ENCODE peak calls at places on chromosomes 4 and X, in ten cellular contexts. K is stomach, B is MM.1S, I is tibial artery, E is sigmoid colon, N is H1, X is IMR-90, A is astrocyte of the spinal cord, H is fibroblast of the aortic adventitia, Q is cardiac muscle cell. R is an unnamed sample.

GRCh38 chr4:156800463-156800862 is 171.1 kb downstream of the PDGFC start:
- DNase-seq in K (no peak), I (no peak), A (no peak), N (no peak), Q (no peak), X (no peak), E (no peak), B (no peak), H (no peak), R (no peak)

GRCh38 chrX:13309631-13310030 is 10.2 kb downstream of the ATXN3L start:
- DNase-seq in I (no peak), H (no peak), K (no peak), Q (no peak), E (no peak), N (no peak), B (no peak), X (no peak), A (no peak), R (no peak)

GRCh38 chr4:3045500-3045850 is 28.9 kb downstream of the HTT-AS start:
- DNase-seq in Q (peak), A (peak), I (peak), B (no peak), K (peak), X (peak), H (peak), N (no peak), E (peak), R (no peak)

GRCh38 chrX:30283456-30284200 is 25.6 kb downstream of the NR0B1 start:
- DNase-seq in Q (peak), N (no peak), X (peak), I (no peak), H (peak), B (no peak), E (no peak), K (no peak), A (peak), R (peak)

GRCh38 chrX:31038585-31039326 is 33.1 kb downstream of the FTHL17 start:
- DNase-seq in E (no peak), H (peak), K (peak), A (peak), X (peak), Q (peak), B (peak), I (peak), N (peak), R (peak)

GRCh38 chrX:47247206-47247998 is 14.6 kb downstream of the USP11 start:
- DNase-seq in N (no peak), A (peak), Q (no peak), B (no peak), X (peak), H (no peak), E (peak), I (no peak), K (no peak), R (no peak)

GRCh38 chr4:105598787-105599186 is 46.4 kb downstream of the ARHGEF38 start:
- DNase-seq in B (no peak), E (no peak), A (no peak), Q (no peak), X (no peak), H (no peak), K (no peak), I (no peak), N (no peak), R (no peak)

GRCh38 chrX:2693123-2693438 is 2.0 kb downstream of the CD99 start:
- DNase-seq in E (no peak), K (no peak), B (no peak), H (no peak), X (no peak), I (no peak), A (no peak), N (no peak), Q (no peak), R (no peak)

GRCh38 chrX:146278381-146278780 is 460.8 kb downstream of the SLITRK2 start:
- DNase-seq in Q (no peak), X (no peak), A (no peak), K (no peak), H (no peak), E (no peak), N (no peak), B (peak), I (no peak), R (no peak)

GRCh38 chr4:117491531-117491930 is 406.2 kb upstream of the TRAM1L1 start:
- DNase-seq in X (no peak), B (no peak), A (no peak), N (no peak), K (no peak), E (no peak), Q (no peak), I (no peak), H (no peak), R (no peak)

GRCh38 chr4:169540774-169541173 is 71.6 kb downstream of the NEK1 start:
- DNase-seq in H (peak), N (no peak), A (no peak), E (no peak), B (no peak), I (no peak), K (no peak), Q (peak), X (peak), R (no peak)

GRCh38 chr4:127809173-127809800 is 27.2 kb downstream of the HSPA4L start:
- DNase-seq in B (no peak), X (peak), I (no peak), A (peak), H (peak), N (no peak), E (no peak), K (no peak), Q (peak), R (no peak)

GRCh38 chr4:184102488-184102887 is 115.2 kb downstream of the ENPP6 start:
- DNase-seq in K (no peak), B (no peak), X (no peak), H (no peak), E (no peak), A (no peak), I (no peak), N (no peak), Q (no peak), R (no peak)

GRCh38 chr4:45971108-45971507 is 152.7 kb downstream of the GABRG1 start:
- DNase-seq in A (no peak), K (no peak), X (no peak), E (no peak), I (no peak), Q (no peak), N (no peak), B (no peak), H (no peak), R (no peak)

GRCh38 chrX:8030361-8030760 is 103.1 kb upstream of the PNPLA4 start:
- DNase-seq in I (no peak), H (no peak), N (no peak), E (no peak), K (no peak), B (no peak), A (no peak), Q (no peak), X (no peak), R (no peak)

GRCh38 chr4:186012071-186012470 is 56.9 kb upstream of the TLR3 start:
- DNase-seq in A (no peak), X (no peak), K (no peak), B (no peak), Q (no peak), N (peak), I (no peak), H (no peak), E (no peak), R (no peak)

GRCh38 chrX:29746326-29746725 is 469.0 kb upstream of the MAGEB2 start:
- DNase-seq in K (no peak), E (no peak), B (no peak), Q (peak), I (no peak), A (peak), X (peak), H (peak), N (no peak), R (no peak)

GRCh38 chr4:3753711-3754412 is 12.3 kb upstream of the ADRA2C start:
- DNase-seq in X (no peak), E (no peak), Q (no peak), A (no peak), B (no peak), I (no peak), K (no peak), N (no peak), H (no peak), R (no peak)

GRCh38 chr4:139229534-139230039 is 50.4 kb downstream of the MGARP start:
- DNase-seq in I (no peak), K (no peak), Q (peak), H (peak), N (no peak), B (peak), A (peak), X (peak), E (no peak), R (no peak)

GRCh38 chr4:24794916-24795665 is at the start of gene SOD3:
- DNase-seq in E (peak), B (no peak), I (peak), N (peak), Q (peak), X (peak), H (peak), A (peak), K (peak), R (no peak)

GRCh38 chr4:90951037-90951436 is 823.8 kb downstream of the CCSER1 start:
- DNase-seq in N (no peak), A (peak), H (no peak), E (no peak), B (no peak), I (no peak), X (peak), Q (peak), K (no peak), R (no peak)

GRCh38 chr4:125736057-125736456 is 421.3 kb downstream of the FAT4 start:
- DNase-seq in K (no peak), B (no peak), X (peak), H (peak), E (no peak), A (peak), N (no peak), Q (peak), I (no peak), R (no peak)

GRCh38 chr4:15396157-15396800 is 31.6 kb upstream of the C1QTNF7 start:
- DNase-seq in I (no peak), H (peak), B (peak), N (peak), X (peak), A (peak), E (no peak), K (peak), Q (peak), R (no peak)

GRCh38 chrX:109740076-109740809 is 7.2 kb upstream of the ACSL4 start:
- DNase-seq in E (no peak), H (no peak), A (no peak), N (no peak), X (peak), Q (peak), I (no peak), B (no peak), K (no peak), R (no peak)

GRCh38 chr4:167897116-167897515 is 195.2 kb upstream of the ANXA10 start:
- DNase-seq in Q (peak), H (peak), I (no peak), B (no peak), E (no peak), N (no peak), A (no peak), K (no peak), X (peak), R (peak)

GRCh38 chr4:77199701-77200100 is 42.7 kb downstream of the CCNG2 start:
- DNase-seq in N (no peak), X (no peak), I (no peak), E (no peak), H (no peak), B (no peak), Q (no peak), A (no peak), K (no peak), R (no peak)

GRCh38 chr4:29009908-29010307 is 1710.3 kb upstream of the PCDH7 start:
- DNase-seq in X (no peak), I (no peak), K (no peak), Q (no peak), N (no peak), E (no peak), A (no peak), H (no peak), B (no peak), R (no peak)

GRCh38 chr4:145805490-145805889 is 125.5 kb downstream of the C4orf51 start:
- DNase-seq in E (no peak), X (peak), A (peak), K (no peak), N (no peak), B (no peak), H (no peak), I (no peak), Q (peak), R (no peak)

GRCh38 chrX:8364369-8365141 is 100.1 kb upstream of the VCX3B start:
- DNase-seq in E (no peak), A (no peak), Q (peak), B (peak), H (no peak), I (no peak), X (no peak), K (peak), N (peak), R (no peak)

GRCh38 chr4:148364525-148364924 is 77.7 kb downstream of the NR3C2 start:
- DNase-seq in N (no peak), Q (no peak), A (no peak), K (no peak), E (no peak), B (no peak), X (no peak), I (no peak), H (no peak), R (no peak)

GRCh38 chr4:2304321-2304876 is 42.5 kb upstream of the MXD4 start:
- DNase-seq in X (no peak), Q (no peak), I (no peak), N (no peak), B (no peak), E (no peak), H (no peak), A (no peak), K (peak), R (no peak)

GRCh38 chrX:124518888-124519287 is 172.5 kb downstream of the SH2D1A start:
- DNase-seq in I (no peak), K (no peak), X (peak), E (no peak), A (peak), H (no peak), B (no peak), N (no peak), Q (no peak), R (no peak)

GRCh38 chrX:148049441-148049840 is 68.3 kb downstream of the FMR1NB start:
- DNase-seq in B (peak), I (no peak), K (no peak), X (peak), H (peak), A (peak), Q (peak), E (no peak), N (no peak), R (no peak)

GRCh38 chr4:174435981-174436776 is 86.1 kb downstream of the HPGD start:
- DNase-seq in H (no peak), K (no peak), E (no peak), I (no peak), B (no peak), Q (no peak), X (no peak), A (no peak), N (no peak), R (no peak)

GRCh38 chr4:104491396-104491821 is 3.3 kb downstream of the CXXC4 start:
- DNase-seq in Q (peak), E (peak), K (peak), B (no peak), I (no peak), A (peak), H (no peak), X (no peak), N (peak), R (no peak)

DNA sequence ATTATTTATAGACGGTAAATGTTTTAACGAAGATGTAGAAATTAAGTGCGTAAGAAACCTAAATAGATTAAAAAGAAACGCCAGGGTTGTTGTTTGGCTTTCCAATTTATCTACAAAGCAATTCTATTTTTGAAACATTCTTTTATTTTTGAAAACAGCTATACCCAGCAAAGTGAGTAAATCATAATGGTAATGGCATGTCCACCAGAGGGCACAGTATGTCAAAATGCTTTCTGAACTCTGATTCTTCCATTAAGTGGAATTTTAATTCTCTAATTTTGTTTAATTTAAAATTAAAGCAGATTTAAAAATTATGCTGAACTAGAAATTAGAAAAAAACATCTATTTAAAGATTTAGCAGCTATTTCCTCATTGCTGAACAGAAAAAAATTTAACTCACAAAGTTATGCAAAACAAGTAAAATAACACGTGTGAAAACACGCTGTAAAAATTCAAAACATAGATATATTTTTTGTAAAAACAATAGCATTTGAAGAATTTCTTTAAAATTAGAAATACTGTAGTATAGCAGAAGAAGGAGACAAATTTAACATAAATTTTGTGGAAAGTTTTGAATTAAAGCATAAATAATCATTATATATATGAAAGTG is 26.5 kb downstream of the RASSF6 start:
- DNase-seq in I (no peak), X (peak), E (no peak), K (no peak), H (peak), Q (peak), A (peak), N (no peak), B (peak), R (no peak)
- TF ChIP-seq CTCF in I (peak), X (peak), E (peak), K (peak), H (peak), Q (peak), A (peak), N (peak), B (peak), R (peak)

GRCh38 chr4:137531121-137531520 is 1.2 kb downstream of the PCDH18 start:
- DNase-seq in Q (peak), N (no peak), H (peak), E (no peak), X (peak), I (no peak), A (peak), B (no peak), K (no peak), R (no peak)

GRCh38 chr4:137526681-137527080 is 5.6 kb downstream of the PCDH18 start:
- DNase-seq in X (no peak), I (no peak), Q (no peak), K (no peak), E (no peak), A (no peak), B (no peak), N (no peak), H (no peak), R (no peak)

GRCh38 chr4:137531951-137532868 is at the start of gene PCDH18:
- DNase-seq in E (peak), Q (peak), B (peak), K (peak), X (peak), H (peak), A (peak), I (peak), N (peak), R (peak)

GRCh38 chr4:137530176-137530575 is 2.1 kb downstream of the PCDH18 start:
- DNase-seq in H (peak), K (no peak), Q (peak), N (no peak), X (peak), I (no peak), A (peak), B (no peak), E (no peak), R (no peak)

DNA sequence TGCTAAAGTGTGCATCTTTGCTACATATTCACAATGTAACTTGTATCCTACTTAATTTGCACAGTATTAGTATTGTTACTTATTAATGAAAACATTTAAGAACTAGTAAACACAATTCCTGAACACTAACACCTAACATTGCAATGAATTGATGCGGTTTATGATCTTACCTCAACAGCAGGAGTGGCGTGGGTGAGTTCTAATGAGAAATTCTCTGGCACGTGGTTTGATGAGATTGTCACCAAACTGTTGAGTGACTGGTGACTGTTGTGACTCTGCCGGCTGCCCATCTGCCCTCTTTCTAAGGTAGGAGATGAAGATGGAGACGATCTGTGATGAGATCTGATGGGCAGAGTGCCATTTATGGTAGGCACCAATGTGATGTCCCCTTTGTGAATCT is 2.9 kb downstream of the PCDH18 start:
- DNase-seq in E (no peak), X (no peak), A (no peak), N (no peak), K (no peak), B (no peak), I (no peak), H (no peak), Q (no peak), R (no peak)
- H3K4me3 ChIP-seq in E (peak), X (peak), A (peak), N (peak), K (peak), B (no peak), I (peak), H (peak), Q (no peak), R (peak)

DNA sequence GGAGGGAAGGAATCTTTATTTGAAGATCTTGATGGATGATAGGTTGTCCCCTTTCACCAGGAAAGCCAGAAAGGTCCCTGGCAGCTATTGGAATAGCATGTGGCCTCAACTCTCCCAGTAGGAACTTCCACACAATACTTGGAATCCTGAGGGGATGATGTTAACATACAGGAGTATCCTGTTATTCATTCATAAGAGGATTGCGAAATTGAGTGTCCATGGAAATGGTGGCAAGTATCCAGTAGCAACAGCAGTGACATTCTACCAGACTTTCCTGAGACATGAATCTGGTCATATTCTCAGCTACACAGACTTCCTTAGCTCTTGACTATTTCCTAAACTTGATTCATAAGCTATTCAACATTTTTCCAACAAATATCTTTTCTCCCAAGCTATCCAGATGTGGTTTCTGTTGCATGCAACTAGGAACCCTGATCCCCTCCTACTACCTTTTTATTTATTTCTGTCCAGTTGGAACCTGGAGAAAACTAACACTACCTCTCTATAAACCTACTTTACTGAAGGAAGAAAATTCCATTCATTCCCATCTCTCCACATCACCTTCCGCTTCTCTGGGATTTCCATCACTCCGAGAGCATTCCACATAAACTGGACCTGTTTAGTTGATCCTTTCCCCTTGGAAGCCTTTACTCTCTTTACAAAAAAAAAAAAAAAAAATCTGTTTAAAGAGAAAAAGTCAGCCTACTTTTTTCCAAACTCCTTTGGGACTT is 101.8 kb downstream of the ANXA5 start:
- DNase-seq in A (peak), N (no peak), K (no peak), I (peak), B (no peak), H (peak), E (peak), Q (peak), X (peak), R (no peak)
- TF ChIP-seq CTCF in A (no peak), N (no peak), K (no peak), I (no peak), B (no peak), H (no peak), E (no peak), Q (no peak), X (no peak), R (no peak)

GRCh38 chr4:99330648-99331047 is 9.4 kb upstream of the ADH1B start:
- DNase-seq in K (no peak), I (no peak), B (no peak), E (no peak), Q (no peak), H (no peak), N (no peak), A (no peak), X (no peak), R (no peak)

GRCh38 chr4:99336553-99336952 is 15.4 kb upstream of the ADH1B start:
- DNase-seq in N (no peak), I (no peak), Q (no peak), K (no peak), X (no peak), E (no peak), B (no peak), H (no peak), A (no peak), R (no peak)

GRCh38 chr4:99334880-99335279 is 13.7 kb upstream of the ADH1B start:
- DNase-seq in A (no peak), B (no peak), E (no peak), K (no peak), N (no peak), Q (no peak), H (no peak), I (no peak), X (no peak), R (no peak)
- H3K4me3 ChIP-seq in A (no peak), B (no peak), E (no peak), K (no peak), N (no peak), Q (no peak), H (no peak), I (no peak), X (no peak), R (no peak)